ENCODE peak calls at places on chromosomes 4 and X, in nine cellular contexts. X is AG10803, I is suprapubic skin, W is breast epithelium, N is fibroblast of pulmonary artery, Y is mesothelial cell of epicardium, D is left lung, H is uterus, U is GM10248. T is an unnamed sample.

GRCh38 chr4:4666693-4667642 is 125.1 kb upstream of the STX18 start:
- DNase-seq in W (no peak), Y (no peak), U (no peak), I (no peak), N (peak; percentile 37), D (no peak), H (no peak), X (peak; percentile 93), T (no peak)

GRCh38 chr4:81165853-81166430 is 49.1 kb downstream of the PRKG2 start:
- DNase-seq in D (peak; percentile 28), U (no peak), Y (no peak), N (no peak), X (peak; percentile 81), W (no peak), I (peak; percentile 81), H (no peak), T (peak; percentile 84)

GRCh38 chr4:30904593-30904992 is 184.4 kb downstream of the PCDH7 start:
- DNase-seq in N (no peak), W (no peak), H (no peak), U (no peak), I (no peak), X (no peak), Y (no peak), D (no peak), T (no peak)

GRCh38 chr4:168882650-168883233 is 127.3 kb downstream of the CBR4 start:
- DNase-seq in W (no peak), N (peak; percentile 74), I (no peak), D (no peak), U (no peak), Y (no peak), X (peak; percentile 68), H (peak; percentile 62), T (no peak)

GRCh38 chr4:85556293-85556692 is 81.3 kb downstream of the ARHGAP24 start:
- DNase-seq in N (no peak), I (no peak), H (no peak), X (no peak), W (no peak), D (no peak), U (peak; percentile 27), Y (no peak), T (no peak)

GRCh38 chr4:43456383-43456782 is 563.9 kb downstream of the GRXCR1 start:
- DNase-seq in U (no peak), W (no peak), N (peak; percentile 87), H (no peak), D (no peak), I (no peak), Y (no peak), X (peak; percentile 72), T (no peak)

GRCh38 chrX:31845003-31845402 is 773.2 kb upstream of the FTHL17 start:
- DNase-seq in N (peak; percentile 1), H (no peak), Y (no peak), X (no peak), I (no peak), U (no peak), W (no peak), D (no peak), T (no peak)

GRCh38 chrX:150502979-150503897 is 65.2 kb upstream of the MTM1 start:
- DNase-seq in U (no peak), I (no peak), N (no peak), H (no peak), D (no peak), W (no peak), X (no peak), Y (no peak), T (no peak)

GRCh38 chr4:141684785-141685184 is 48.4 kb downstream of the IL15 start:
- DNase-seq in U (no peak), W (no peak), H (no peak), X (no peak), Y (no peak), N (no peak), D (no peak), I (no peak), T (no peak)

GRCh38 chr4:102449751-102450352 is 51.3 kb upstream of the NFKB1 start:
- DNase-seq in U (peak; percentile 58), N (peak; percentile 79), I (no peak), D (no peak), H (peak; percentile 43), Y (no peak), W (no peak), X (peak; percentile 61), T (no peak)

GRCh38 chr4:174828845-174829701 is at the start of gene GLRA3:
- DNase-seq in Y (peak; percentile 59), I (no peak), D (peak; percentile 83), U (peak; percentile 13), N (peak; percentile 65), H (no peak), W (no peak), X (no peak), T (no peak)

GRCh38 chrX:82677281-82677680 is 830.8 kb upstream of the POU3F4 start:
- DNase-seq in W (no peak), Y (no peak), I (no peak), U (no peak), N (no peak), X (no peak), D (no peak), H (no peak), T (no peak)

GRCh38 chr4:126742885-126743284 is 889.9 kb upstream of the INTU start:
- DNase-seq in H (no peak), D (no peak), N (no peak), Y (no peak), X (no peak), I (no peak), W (no peak), U (no peak), T (no peak)

GRCh38 chrX:70613295-70613694 is 168.7 kb downstream of the DLG3 start:
- DNase-seq in U (no peak), D (no peak), W (no peak), X (peak; percentile 28), H (no peak), Y (no peak), N (peak; percentile 3), I (no peak), T (no peak)

GRCh38 chr4:174739576-174739975 is 89.5 kb downstream of the GLRA3 start:
- DNase-seq in U (no peak), H (no peak), W (no peak), I (no peak), Y (no peak), D (no peak), N (no peak), X (no peak), T (no peak)

GRCh38 chrX:24482823-24483410 is 17.8 kb downstream of the PDK3 start:
- DNase-seq in I (no peak), Y (no peak), U (no peak), N (no peak), W (no peak), X (no peak), D (no peak), H (no peak), T (no peak)

GRCh38 chrX:150765782-150766350 is 72.7 kb downstream of the MTMR1 start:
- DNase-seq in W (no peak), I (no peak), D (no peak), H (no peak), N (no peak), U (no peak), Y (no peak), X (no peak), T (peak; percentile 65)

GRCh38 chr4:147056951-147057630 is 111.4 kb upstream of the TTC29 start:
- DNase-seq in W (no peak), Y (no peak), N (peak; percentile 42), U (no peak), X (peak; percentile 43), H (no peak), I (no peak), D (no peak), T (no peak)
- TF ChIP-seq CTCF in W (no peak), Y (no peak), N (peak; percentile 27), U (no peak), X (peak; percentile 52), H (no peak), I (no peak), D (no peak), T (no peak)

DNA sequence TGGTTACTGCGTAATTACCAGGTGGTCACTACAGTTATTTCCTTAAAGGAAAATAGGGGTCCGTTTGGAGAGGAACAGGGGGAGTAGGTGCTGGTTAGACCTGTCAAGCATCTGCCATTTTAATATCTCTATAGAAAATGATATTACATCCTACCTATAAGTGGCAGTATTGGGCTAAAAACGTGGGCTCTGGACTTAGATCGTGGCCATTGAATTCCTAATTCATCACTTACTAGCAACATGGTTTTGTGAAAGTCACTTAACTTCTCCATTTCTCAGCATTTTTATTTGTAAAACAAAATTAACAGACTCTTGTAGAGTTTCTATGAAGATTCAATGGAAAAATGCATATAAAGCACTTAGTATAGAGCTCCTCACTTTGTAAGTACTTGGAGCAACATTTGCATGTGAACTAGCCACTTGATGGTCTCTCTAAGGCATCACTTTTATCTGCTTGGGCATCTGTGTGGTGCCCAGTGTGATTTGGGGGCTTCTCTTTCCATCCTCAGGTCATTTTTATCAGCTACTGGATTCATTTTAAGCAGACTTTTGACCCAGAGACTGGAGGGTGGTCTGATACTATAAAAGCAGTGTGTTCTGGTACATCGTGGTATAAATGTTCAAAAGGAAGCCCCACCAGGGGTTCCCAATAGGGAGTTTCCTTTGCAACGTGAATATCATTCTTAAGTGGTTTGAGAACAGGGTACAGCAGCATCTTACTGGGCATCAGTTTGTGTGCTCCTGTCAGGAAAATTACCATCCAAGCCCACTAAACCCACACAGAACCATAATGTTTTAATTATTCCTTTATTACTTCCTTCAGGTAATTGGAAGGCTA is 42.7 kb upstream of the RASSF6 start:
- DNase-seq in N (peak; percentile 89), U (peak; percentile 30), D (no peak), X (peak; percentile 74), I (no peak), Y (no peak), W (no peak), H (no peak), T (no peak)
- TF ChIP-seq CTCF in N (peak; percentile 53), U (peak; percentile 28), D (peak; percentile 31), X (peak; percentile 67), I (peak; percentile 39), Y (peak; percentile 33), W (peak; percentile 52), H (peak; percentile 28), T (no peak)

DNA sequence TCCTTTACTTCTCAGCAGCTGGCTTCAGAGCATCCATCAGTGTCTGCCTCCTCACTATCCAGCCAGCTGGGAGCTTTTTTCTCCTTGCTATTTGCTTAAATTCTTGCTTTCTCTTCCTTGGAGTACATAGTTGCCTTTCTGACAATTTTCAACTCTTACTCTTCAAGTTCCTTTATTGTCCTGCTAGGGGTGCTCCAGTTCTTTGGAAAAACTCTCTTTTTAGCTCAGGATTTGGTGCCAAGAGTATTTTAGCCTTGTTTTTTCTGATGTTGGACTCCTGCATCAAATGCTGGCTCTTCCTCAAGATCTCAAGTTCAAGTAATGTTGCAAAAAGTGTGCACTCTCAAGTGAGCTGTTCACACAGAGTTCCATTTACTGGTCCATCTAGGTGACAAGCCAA is 126.4 kb downstream of the KDR start:
- DNase-seq in W (no peak), H (no peak), U (no peak), Y (no peak), I (no peak), D (no peak), N (peak; percentile 87), X (peak; percentile 35), T (no peak)
- TF ChIP-seq CTCF in W (peak; percentile 60), H (peak; percentile 58), U (no peak), Y (no peak), I (no peak), D (no peak), N (peak; percentile 72), X (peak; percentile 59), T (no peak)

DNA sequence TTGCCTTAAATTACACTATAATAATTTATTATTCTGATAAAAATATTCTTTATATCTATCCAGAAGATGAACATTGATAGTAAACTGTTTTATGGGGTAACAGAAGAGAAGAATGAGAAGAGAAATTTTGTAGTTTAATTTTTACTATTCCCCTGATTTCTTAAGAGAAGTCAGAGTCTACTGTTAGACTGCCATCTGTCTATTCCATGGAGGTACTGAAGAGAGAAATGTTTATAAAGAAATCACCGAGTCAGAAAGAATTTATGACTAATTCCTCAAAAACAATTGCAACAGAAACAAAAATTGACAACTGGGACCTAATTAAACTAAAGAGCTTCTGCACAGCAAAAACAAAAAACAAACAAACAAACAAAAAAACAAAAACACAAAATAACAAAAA is 149.9 kb downstream of the FGF16 start:
- DNase-seq in X (peak; percentile 32), N (peak; percentile 59), H (no peak), I (no peak), D (no peak), U (no peak), Y (no peak), W (no peak), T (no peak)
- TF ChIP-seq CTCF in X (peak; percentile 53), N (peak; percentile 51), H (no peak), I (no peak), D (no peak), U (no peak), Y (no peak), W (no peak), T (no peak)